ENCODE peak calls at places on chromosomes 16 and 17, in ten cellular contexts. B is non-pigmented ciliary epithelial cell; E is hepatic stellate cell; X is fibroblast of pulmonary artery; U is T-cell; V is CD4-positive, alpha-beta T cell; N is EL; A is neural crest cell; W is stimulated activated naive CD8-positive, alpha-beta T cell treated with anti-CD3 and anti-CD28 coated beads, Interleukin-15, Interleukin-2, amounts not matched to agents 100 U/mL and 50 U/mL, for 24 hours; Q is C1 segment of cervical spinal cord. G is an unnamed sample.
A peak's percentile ranks its signal among the peaks of the same experiment; 100 is the strongest.

GRCh38 chr17:75832164-75832651 is 12.0 kb downstream of the UNC13D start:
- DNase-seq in B (peak; percentile 79), E (no peak), X (peak; percentile 60), U (peak; percentile 34), V (peak; percentile 36), N (peak; percentile 88), A (no peak), W (peak; percentile 63), Q (no peak), G (peak; percentile 77)

GRCh38 chr17:35774499-35774898 is 13.8 kb downstream of the C17orf50 start:
- DNase-seq in B (no peak), E (peak; percentile 58), X (peak; percentile 44), U (no peak), V (no peak), N (no peak), A (no peak), W (no peak), Q (peak; percentile 12), G (no peak)

GRCh38 chr16:6447046-6447445 is 885.6 kb upstream of the RBFOX1 start:
- DNase-seq in B (no peak), E (no peak), X (no peak), U (no peak), V (no peak), N (no peak), A (no peak), W (no peak), Q (no peak), G (no peak)

GRCh38 chr17:21458036-21458435 is 81.9 kb downstream of the KCNJ12 start:
- DNase-seq in B (no peak), E (no peak), X (no peak), U (no peak), V (no peak), N (no peak), A (no peak), W (no peak), Q (no peak), G (no peak)

GRCh38 chr17:67810464-67810863 is 14.8 kb upstream of the BPTF start:
- DNase-seq in B (no peak), E (no peak), X (no peak), U (no peak), V (no peak), N (no peak), A (no peak), W (no peak), Q (no peak), G (no peak)

GRCh38 chr16:7849891-7850290 is 517.2 kb downstream of the RBFOX1 start:
- DNase-seq in B (no peak), E (no peak), X (no peak), U (no peak), V (no peak), N (no peak), A (no peak), W (no peak), Q (peak; percentile 2), G (no peak)

GRCh38 chr17:78045316-78045715 is 83.2 kb downstream of the TMC6 start:
- DNase-seq in B (no peak), E (no peak), X (no peak), U (no peak), V (no peak), N (peak; percentile 23), A (no peak), W (no peak), Q (no peak), G (no peak)

GRCh38 chr17:5164465-5164864 is 27.2 kb downstream of the ZNF594 start:
- DNase-seq in B (no peak), E (no peak), X (no peak), U (no peak), V (no peak), N (no peak), A (no peak), W (no peak), Q (no peak), G (no peak)

GRCh38 chr16:69311533-69312388 is 611 bp downstream of the VPS4A start:
- DNase-seq in B (no peak), E (peak; percentile 55), X (peak; percentile 13), U (no peak), V (peak; percentile 21), N (peak; percentile 42), A (peak; percentile 33), W (peak; percentile 55), Q (no peak), G (no peak)

GRCh38 chr16:78460428-78460827 is 361.0 kb downstream of the WWOX start:
- DNase-seq in B (no peak), E (no peak), X (no peak), U (no peak), V (no peak), N (no peak), A (no peak), W (no peak), Q (no peak), G (no peak)